ENCODE peak calls at places on chromosomes 4 and X, in seven cellular contexts. U, I, N, E, Q, T and H are unnamed samples.

GRCh38 chr4:188372856-188373255 is 233.6 kb downstream of the TRIML1 start:
- DNase-seq in Q (peak; percentile 33), E (peak; percentile 47), N (no peak), I (peak; percentile 92), U (no peak), T (peak; percentile 46), H (no peak)

GRCh38 chrX:16604300-16604699 is 45.7 kb upstream of the S100G start:
- DNase-seq in I (no peak), Q (no peak), U (no peak), N (no peak), T (peak; percentile 1), E (no peak), H (no peak)

GRCh38 chr4:18767921-18768320 is 746.4 kb upstream of the LCORL start:
- DNase-seq in T (no peak), Q (no peak), N (no peak), E (no peak), U (no peak), I (no peak), H (no peak)

GRCh38 chr4:7929530-7929951 is 10.1 kb downstream of the AFAP1 start:
- DNase-seq in N (no peak), Q (no peak), E (no peak), I (peak; percentile 85), U (peak; percentile 69), T (peak; percentile 42), H (no peak)

GRCh38 chrX:15854080-15854655 is 445 bp downstream of the AP1S2 start:
- DNase-seq in N (peak; percentile 58), T (no peak), U (peak; percentile 57), Q (peak; percentile 39), I (peak; percentile 51), E (no peak), H (peak; percentile 51)

GRCh38 chrX:131746491-131746968 is 202.7 kb downstream of the OR13H1 start:
- DNase-seq in N (no peak), E (peak; percentile 86), T (peak; percentile 42), I (no peak), U (peak; percentile 50), Q (no peak), H (no peak)

GRCh38 chrX:31449975-31450374 is 378.1 kb upstream of the FTHL17 start:
- DNase-seq in E (peak; percentile 63), U (no peak), Q (peak; percentile 7), N (no peak), T (no peak), I (no peak), H (no peak)

GRCh38 chr4:185748901-185749390 is 63.0 kb downstream of the SORBS2 start:
- DNase-seq in N (no peak), U (no peak), E (no peak), Q (no peak), T (no peak), I (no peak), H (no peak)

GRCh38 chr4:151690164-151690856 is 70.5 kb downstream of the GATB start:
- DNase-seq in I (no peak), N (no peak), E (peak; percentile 74), Q (peak; percentile 54), U (no peak), T (peak; percentile 48), H (no peak)

GRCh38 chr4:8303485-8304281 is 34.1 kb downstream of the HTRA3 start:
- DNase-seq in N (peak; percentile 32), I (peak; percentile 48), E (peak; percentile 95), U (no peak), T (peak; percentile 8), Q (peak; percentile 90), H (no peak)

GRCh38 chr4:1015746-1016145 is 4.3 kb downstream of the FGFRL1 start:
- DNase-seq in T (no peak), N (no peak), Q (no peak), I (no peak), E (no peak), U (no peak), H (no peak)

GRCh38 chrX:13691845-13692334 is 3.0 kb downstream of the RAB9A start:
- DNase-seq in N (no peak), Q (no peak), I (peak; percentile 30), T (no peak), U (no peak), E (no peak), H (no peak)

GRCh38 chrX:12434493-12434892 is 296.2 kb downstream of the FRMPD4 start:
- DNase-seq in U (peak; percentile 33), I (peak; percentile 7), N (no peak), E (no peak), T (no peak), Q (no peak), H (no peak)

GRCh38 chrX:4622768-4623167 is 909.3 kb upstream of the PRKX start:
- DNase-seq in I (no peak), E (no peak), T (no peak), U (no peak), Q (no peak), N (no peak), H (no peak)

GRCh38 chrX:103637604-103638338 is 9.0 kb downstream of the TCEAL1 start:
- DNase-seq in U (no peak), N (no peak), Q (no peak), I (no peak), E (peak; percentile 45), T (no peak), H (no peak)

GRCh38 chr4:81508786-81509574 is 37.3 kb upstream of the RASGEF1B start:
- DNase-seq in E (no peak), Q (no peak), I (no peak), U (no peak), T (no peak), N (no peak), H (no peak)

GRCh38 chr4:139245590-139245989 is 34.4 kb downstream of the MGARP start:
- DNase-seq in Q (no peak), I (no peak), T (peak; percentile 47), U (no peak), E (peak; percentile 41), N (no peak), H (no peak)

GRCh38 chr4:139241784-139242151 is 38.3 kb downstream of the MGARP start:
- DNase-seq in U (no peak), T (no peak), Q (no peak), N (no peak), E (no peak), I (no peak), H (no peak)

GRCh38 chr4:139246166-139246565 is 33.9 kb downstream of the MGARP start:
- DNase-seq in Q (no peak), N (no peak), I (no peak), E (no peak), T (no peak), U (no peak), H (no peak)

GRCh38 chr4:139242511-139243051 is 37.4 kb downstream of the MGARP start:
- DNase-seq in U (no peak), T (no peak), I (no peak), Q (peak; percentile 72), E (peak; percentile 62), N (no peak), H (no peak)

DNA sequence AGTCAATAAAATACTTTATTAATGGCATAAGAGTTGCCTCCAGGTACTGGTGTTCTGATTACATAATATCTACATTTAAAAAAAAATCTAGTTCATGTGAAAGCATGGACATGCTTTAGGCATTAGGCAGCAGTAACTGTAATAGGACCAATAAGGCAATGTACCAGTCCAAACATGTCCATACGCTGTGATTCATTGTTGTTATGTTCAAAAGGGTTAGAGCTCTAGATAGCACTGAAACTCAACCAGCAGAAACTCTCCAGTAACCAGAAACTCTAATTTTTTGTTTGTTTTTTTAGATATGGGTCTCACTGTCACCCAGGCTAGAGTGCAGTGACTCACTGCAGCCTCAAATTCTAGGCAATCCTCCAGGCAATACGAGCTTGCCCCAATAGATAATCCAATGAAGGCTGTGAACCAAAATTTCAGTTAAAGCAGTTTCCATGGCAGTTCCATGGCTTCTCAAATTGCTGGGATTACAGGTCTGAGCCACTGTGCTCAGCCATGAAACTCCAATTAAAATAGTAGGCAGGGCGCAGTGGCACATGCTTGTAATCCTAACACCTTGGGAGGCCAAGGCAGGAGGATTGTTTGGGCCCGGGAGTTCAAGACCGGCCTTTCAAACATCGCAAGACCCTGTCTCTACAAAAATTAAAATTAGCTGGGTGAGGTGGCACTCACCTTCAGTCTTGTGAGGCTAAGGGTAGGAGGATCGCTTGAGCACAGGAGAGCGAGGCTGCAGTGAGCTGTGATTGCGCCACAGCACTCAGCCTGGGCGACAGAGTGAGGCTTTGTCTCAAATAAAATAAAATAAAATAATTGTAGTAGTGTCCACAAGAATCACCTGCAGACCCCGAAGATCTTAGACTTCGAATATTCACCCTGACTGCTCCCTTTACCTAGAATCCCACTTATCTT is 36.3 kb downstream of the MGARP start:
- DNase-seq in T (peak; percentile 80), I (no peak), E (peak; percentile 99), U (no peak), Q (peak; percentile 88), N (no peak), H (no peak)
- H3K18ac ChIP-seq in T (no peak overlapping the region), I (no peak overlapping the region), E (peak overlapping the region; percentile 95), U (no peak overlapping the region), Q (peak overlapping the region; percentile 86), N (no peak overlapping the region), H (no peak overlapping the region)

DNA sequence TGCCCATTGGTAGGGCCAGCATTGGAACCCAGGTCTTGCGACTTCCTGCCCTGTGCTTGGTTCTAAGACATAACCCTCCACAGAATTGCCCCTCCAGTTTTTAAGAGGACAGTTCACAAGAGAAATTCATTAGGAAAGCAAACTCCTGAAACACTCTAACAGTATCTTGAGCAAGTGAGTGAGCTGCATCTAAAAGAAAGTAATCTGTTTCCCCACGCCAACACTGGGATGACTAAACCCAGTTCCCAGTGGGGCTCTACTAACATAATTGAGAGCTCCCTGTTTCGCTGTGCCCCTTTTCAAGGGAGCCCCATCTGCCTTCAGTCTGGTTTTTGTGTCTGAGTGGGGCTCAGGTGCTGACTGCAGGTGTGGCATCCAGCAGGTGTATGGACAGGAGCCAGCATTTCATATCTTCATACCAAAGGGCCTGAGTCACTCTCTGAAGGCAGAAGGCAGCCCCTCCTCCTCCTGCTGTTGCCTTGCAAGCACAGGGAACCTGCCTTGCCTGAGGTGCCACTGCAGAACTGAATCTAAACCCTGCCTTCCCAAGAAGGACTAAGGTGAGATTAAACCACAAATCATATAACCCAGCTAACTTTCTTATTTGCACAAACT is 8.0 kb downstream of the AMOT start:
- DNase-seq in Q (no peak), I (peak; percentile 53), E (peak; percentile 7), T (peak; percentile 32), N (no peak), U (peak; percentile 74), H (no peak)
- H3K23ac ChIP-seq in Q (no peak overlapping the region), I (no peak overlapping the region), E (no peak overlapping the region), T (no peak overlapping the region), N (no peak overlapping the region), U (no peak overlapping the region), H (no peak overlapping the region)

GRCh38 chr4:4575284-4576211 is 33.7 kb upstream of the STX18 start:
- DNase-seq in I (peak; percentile 94), E (peak; percentile 18), Q (peak; percentile 72), N (peak; percentile 83), U (peak; percentile 84), T (peak; percentile 40), H (peak; percentile 83)
- H3K4me2 ChIP-seq in I (peak overlapping the region; percentile 62), E (peak overlapping the region; percentile 88), Q (peak overlapping the region; percentile 83), N (peak overlapping the region; percentile 66), U (peak overlapping the region; percentile 62), T (peak overlapping the region; percentile 73), H (peak overlapping the region; percentile 49)

DNA sequence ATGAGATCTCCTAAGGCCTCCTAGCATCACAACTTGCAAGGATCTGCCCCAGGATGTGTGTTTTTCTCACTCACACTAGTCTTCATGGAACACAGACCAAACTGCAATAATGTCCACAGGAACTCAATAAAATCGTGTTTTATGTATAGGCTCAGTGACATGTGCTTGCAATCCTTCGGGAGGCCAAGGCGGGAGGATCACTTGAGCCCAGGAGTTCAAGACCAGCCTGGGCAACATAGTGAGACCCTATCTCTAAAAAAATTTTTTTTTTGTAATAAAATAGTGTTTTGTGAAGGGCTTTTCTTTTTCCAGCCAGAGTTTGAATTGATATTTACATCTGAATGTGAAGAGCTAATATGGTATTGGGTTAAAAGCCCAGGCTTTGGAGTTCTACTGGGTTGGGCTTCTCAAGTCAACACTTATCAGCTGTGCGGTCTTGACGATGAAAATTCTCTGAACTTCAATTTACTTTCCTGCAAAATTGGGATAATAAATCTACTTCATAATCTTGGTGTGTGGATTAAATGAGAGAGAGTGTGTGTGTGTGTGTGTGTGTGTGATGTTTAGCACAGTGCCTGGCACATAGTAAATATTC is 38.7 kb upstream of the SETD7 start:
- DNase-seq in E (no peak), T (no peak), N (no peak), Q (no peak), U (no peak), I (no peak), H (no peak)
- H3K18ac ChIP-seq in E (no peak overlapping the region), T (no peak overlapping the region), N (no peak overlapping the region), Q (no peak overlapping the region), U (no peak overlapping the region), I (no peak overlapping the region), H (no peak overlapping the region)